ENCODE peak calls at places on chromosomes 13 and 19, in eight cellular contexts. R is left cardiac atrium; M is bronchial epithelial cell; T is NCI-H69; W is neural progenitor cell; C is mucosa of descending colon; O is T-helper 2 cell treated with Interferon-gamma antibody and Interleukin-4, amounts not matched to agents 5 μg/mL and 100 μg/mL, for 36 hours; E is ELR. I is an unnamed sample.

GRCh38 chr19:384801-385169 is 24.2 kb downstream of the C2CD4C start:
- DNase-seq in R (peak), M (no peak), T (no peak), W (no peak), C (no peak), O (no peak), E (no peak), I (peak)

GRCh38 chr19:55099557-55100506 is 17.6 kb downstream of the PPP1R12C start:
- DNase-seq in R (no peak), M (no peak), T (no peak), W (peak), C (peak), O (no peak), E (peak), I (peak)

GRCh38 chr13:29429496-29429895 is 166.0 kb downstream of the SLC7A1 start:
- DNase-seq in R (no peak), M (no peak), T (no peak), W (no peak), C (no peak), O (no peak), E (no peak), I (no peak)

GRCh38 chr19:38134538-38135149 is 89.4 kb downstream of the DPF1 start:
- DNase-seq in R (peak), M (peak), T (peak), W (peak), C (no peak), O (no peak), E (peak), I (no peak)

GRCh38 chr19:37655689-37656491 is 625 bp upstream of the ZFP30 start:
- DNase-seq in R (peak), M (peak), T (peak), W (peak), C (peak), O (peak), E (peak), I (peak)

GRCh38 chr19:32146664-32147063 is 198.7 kb upstream of the ZNF507 start:
- DNase-seq in R (no peak), M (no peak), T (no peak), W (no peak), C (no peak), O (no peak), E (no peak), I (no peak)

GRCh38 chr19:47542030-47542475 is 27.2 kb upstream of the NAPA start:
- DNase-seq in R (no peak), M (no peak), T (no peak), W (no peak), C (no peak), O (no peak), E (peak), I (no peak)

GRCh38 chr13:111287201-111287600 is 33.2 kb upstream of the TEX29 start:
- DNase-seq in R (no peak), M (no peak), T (no peak), W (no peak), C (no peak), O (no peak), E (no peak), I (no peak)

GRCh38 chr13:26759907-26760834 is at the start of gene GPR12:
- DNase-seq in R (no peak), M (no peak), T (peak), W (peak), C (no peak), O (no peak), E (no peak), I (peak)

GRCh38 chr19:4971424-4971793 is 2.5 kb downstream of the KDM4B start:
- DNase-seq in R (no peak), M (peak), T (peak), W (no peak), C (peak), O (no peak), E (peak), I (peak)

GRCh38 chr13:61370520-61370919 is 45.1 kb downstream of the PCDH20 start:
- DNase-seq in R (no peak), M (no peak), T (peak), W (no peak), C (no peak), O (no peak), E (no peak), I (no peak)

GRCh38 chr13:112601351-112601750 is 13.4 kb upstream of the TUBGCP3 start:
- DNase-seq in R (no peak), M (no peak), T (no peak), W (no peak), C (no peak), O (no peak), E (no peak), I (peak)

GRCh38 chr19:51593969-51594773 is 23.1 kb downstream of the ZNF175 start:
- DNase-seq in R (peak), M (peak), T (peak), W (peak), C (peak), O (peak), E (peak), I (peak)

GRCh38 chr13:60351816-60352215 is 45.2 kb upstream of the TDRD3 start:
- DNase-seq in R (no peak), M (no peak), T (no peak), W (no peak), C (no peak), O (no peak), E (no peak), I (no peak)

GRCh38 chr19:14090509-14091085 is at the start of gene SAMD1:
- DNase-seq in R (peak), M (peak), T (peak), W (peak), C (peak), O (peak), E (peak), I (peak)

GRCh38 chr19:54077334-54077733 is 3.8 kb downstream of the TARM1 start:
- DNase-seq in R (no peak), M (no peak), T (no peak), W (no peak), C (no peak), O (no peak), E (no peak), I (no peak)

GRCh38 chr19:2732883-2733282 is 6.9 kb downstream of the SLC39A3 start:
- DNase-seq in R (no peak), M (no peak), T (no peak), W (no peak), C (no peak), O (no peak), E (no peak), I (no peak)

GRCh38 chr13:38530492-38530891 is 156.4 kb upstream of the FREM2 start:
- DNase-seq in R (no peak), M (peak), T (peak), W (no peak), C (no peak), O (no peak), E (peak), I (no peak)

GRCh38 chr19:19040417-19040816 is 7.0 kb downstream of the ARMC6 start:
- DNase-seq in R (peak), M (peak), T (no peak), W (no peak), C (no peak), O (no peak), E (peak), I (no peak)

GRCh38 chr13:85108356-85108755 is 690.9 kb downstream of the SLITRK6 start:
- DNase-seq in R (no peak), M (peak), T (peak), W (no peak), C (no peak), O (no peak), E (no peak), I (peak)

GRCh38 chr13:112233716-112234115 is 142.4 kb upstream of the SPACA7 start:
- DNase-seq in R (no peak), M (no peak), T (no peak), W (no peak), C (no peak), O (no peak), E (no peak), I (no peak)

GRCh38 chr19:53328967-53329366 is 4.6 kb upstream of the ZNF845 start:
- DNase-seq in R (peak), M (no peak), T (no peak), W (no peak), C (no peak), O (no peak), E (no peak), I (no peak)

GRCh38 chr19:30381366-30381765 is 9.2 kb downstream of the ZNF536 start:
- DNase-seq in R (no peak), M (no peak), T (no peak), W (no peak), C (no peak), O (no peak), E (no peak), I (no peak)

GRCh38 chr19:35507561-35507960 is 5.9 kb downstream of the DMKN start:
- DNase-seq in R (no peak), M (no peak), T (no peak), W (no peak), C (no peak), O (no peak), E (no peak), I (no peak)

GRCh38 chr13:86554066-86554465 is 754.8 kb upstream of the SLITRK6 start:
- DNase-seq in R (no peak), M (no peak), T (no peak), W (no peak), C (no peak), O (no peak), E (no peak), I (no peak)

GRCh38 chr13:84607614-84608013 is 725.3 kb upstream of the SLITRK1 start:
- DNase-seq in R (peak), M (peak), T (no peak), W (no peak), C (no peak), O (no peak), E (peak), I (no peak)

GRCh38 chr19:35349614-35350521 is 2.2 kb downstream of the FFAR1 start:
- DNase-seq in R (no peak), M (no peak), T (no peak), W (no peak), C (peak), O (no peak), E (no peak), I (no peak)

GRCh38 chr13:50085063-50085462 is 69.8 kb downstream of the KCNRG start:
- DNase-seq in R (no peak), M (peak), T (peak), W (peak), C (no peak), O (no peak), E (peak), I (no peak)

GRCh38 chr19:10701955-10702307 is 692 bp downstream of the QTRT1 start:
- DNase-seq in R (no peak), M (no peak), T (peak), W (peak), C (no peak), O (no peak), E (peak), I (peak)

GRCh38 chr19:5397804-5398692 is 57.2 kb upstream of the ZNRF4 start:
- DNase-seq in R (no peak), M (no peak), T (peak), W (peak), C (no peak), O (no peak), E (peak), I (peak)

GRCh38 chr13:77861716-77862115 is 56.9 kb downstream of the EDNRB start:
- DNase-seq in R (no peak), M (no peak), T (no peak), W (no peak), C (no peak), O (no peak), E (no peak), I (no peak)

I was measured in WERI-Rb-1.